ENCODE peak calls at places on chromosomes 6 and 20, in ten cellular contexts. J, W, Z, M, K, F, P, Q, S and U are unnamed samples. For H3K4me1, the result is how much of the 10 kb centered on the place peaks cover.

GRCh38 chr20:40714109-40714508 is 25.1 kb upstream of the MAFB start:
- DNase-seq in J (no peak), W (no peak), Z (no peak), M (no peak), K (no peak), F (no peak), P (no peak), Q (no peak), S (no peak), U (no peak)

GRCh38 chr20:37584238-37584807 is 56.6 kb upstream of the BLCAP start:
- DNase-seq in J (no peak), W (no peak), Z (no peak), M (no peak), K (no peak), F (no peak), P (no peak), Q (no peak), S (no peak), U (no peak)

GRCh38 chr20:39109933-39110818 is 148.0 kb downstream of the DHX35 start:
- DNase-seq in J (no peak), W (no peak), Z (no peak), M (no peak), K (no peak), F (no peak), P (no peak), Q (no peak), S (peak), U (no peak)

GRCh38 chr20:13546497-13547131 is 92.1 kb downstream of the TASP1 start:
- DNase-seq in J (peak), W (peak), Z (peak), M (peak), K (no peak), F (peak), P (peak), Q (peak), S (peak), U (peak)

GRCh38 chr6:42279966-42280629 is 62.4 kb upstream of the MRPS10 start:
- DNase-seq in J (no peak), W (no peak), Z (no peak), M (peak), K (no peak), F (no peak), P (peak), Q (peak), S (no peak), U (no peak)

GRCh38 chr6:39367661-39368060 is 45.2 kb upstream of the KCNK16 start:
- DNase-seq in J (no peak), W (no peak), Z (no peak), M (no peak), K (no peak), F (no peak), P (no peak), Q (no peak), S (no peak), U (no peak)

GRCh38 chr6:28281288-28282064 is at the start of gene PGBD1:
- DNase-seq in J (peak), W (no peak), Z (peak), M (peak), K (no peak), F (peak), P (peak), Q (peak), S (peak), U (peak)

GRCh38 chr6:99905209-99906106 is 88.6 kb downstream of the MCHR2 start:
- DNase-seq in J (peak), W (no peak), Z (peak), M (no peak), K (no peak), F (peak), P (no peak), Q (peak), S (peak), U (peak)

GRCh38 chr6:154001494-154002285 is 37.4 kb upstream of the OPRM1 start:
- DNase-seq in J (no peak), W (no peak), Z (no peak), M (no peak), K (no peak), F (no peak), P (peak), Q (no peak), S (no peak), U (no peak)

GRCh38 chr6:129767776-129768490 is 58.0 kb upstream of the ARHGAP18 start:
- DNase-seq in J (no peak), W (no peak), Z (no peak), M (no peak), K (no peak), F (no peak), P (no peak), Q (peak), S (peak), U (no peak)

GRCh38 chr6:4864534-4864933 is 88.3 kb downstream of the CDYL start:
- DNase-seq in J (no peak), W (no peak), Z (no peak), M (no peak), K (no peak), F (no peak), P (no peak), Q (no peak), S (no peak), U (no peak)

GRCh38 chr6:170416959-170417606 is 110.5 kb downstream of the FAM120B start:
- DNase-seq in J (no peak), W (no peak), Z (no peak), M (no peak), K (no peak), F (no peak), P (no peak), Q (no peak), S (no peak), U (no peak)

GRCh38 chr20:34531608-34532265 is 15.5 kb downstream of the DYNLRB1 start:
- DNase-seq in J (no peak), W (no peak), Z (no peak), M (no peak), K (no peak), F (no peak), P (no peak), Q (no peak), S (no peak), U (no peak)

GRCh38 chr20:33463332-33464101 is 20.0 kb upstream of the SNTA1 start:
- DNase-seq in J (no peak), W (no peak), Z (no peak), M (no peak), K (peak), F (no peak), P (no peak), Q (no peak), S (no peak), U (no peak)

GRCh38 chr6:126040826-126041225 is 54.5 kb downstream of the TRMT11 start:
- DNase-seq in J (peak), W (no peak), Z (no peak), M (no peak), K (no peak), F (peak), P (no peak), Q (peak), S (no peak), U (peak)

GRCh38 chr20:12838261-12838866 is 170.4 kb upstream of the SPTLC3 start:
- DNase-seq in J (peak), W (no peak), Z (no peak), M (no peak), K (no peak), F (no peak), P (no peak), Q (no peak), S (peak), U (no peak)

GRCh38 chr6:130681028-130681427 is 146.2 kb upstream of the SMLR1 start:
- DNase-seq in J (no peak), W (no peak), Z (no peak), M (no peak), K (no peak), F (peak), P (no peak), Q (peak), S (no peak), U (peak)

GRCh38 chr6:84773431-84774173 is 9.2 kb upstream of the TBX18 start:
- DNase-seq in J (peak), W (peak), Z (peak), M (peak), K (no peak), F (peak), P (peak), Q (no peak), S (peak), U (no peak)

GRCh38 chr6:31689249-31690110 is 8.6 kb upstream of the LY6G5C start:
- DNase-seq in J (no peak), W (no peak), Z (no peak), M (no peak), K (no peak), F (no peak), P (no peak), Q (no peak), S (no peak), U (no peak)

GRCh38 chr6:152295346-152295745 is 341.8 kb downstream of the SYNE1 start:
- DNase-seq in J (no peak), W (no peak), Z (no peak), M (no peak), K (no peak), F (peak), P (no peak), Q (peak), S (no peak), U (no peak)

GRCh38 chr6:2103644-2104523 is 141.5 kb downstream of the GMDS start:
- DNase-seq in J (peak), W (no peak), Z (peak), M (no peak), K (no peak), F (peak), P (no peak), Q (peak), S (no peak), U (peak)

GRCh38 chr20:16747291-16747811 is 807 bp upstream of the OTOR start:
- DNase-seq in J (peak), W (no peak), Z (no peak), M (no peak), K (no peak), F (no peak), P (no peak), Q (no peak), S (no peak), U (no peak)

GRCh38 chr6:110400208-110400607 is 15.2 kb downstream of the DDO start:
- DNase-seq in J (no peak), W (no peak), Z (no peak), M (no peak), K (no peak), F (no peak), P (peak), Q (no peak), S (no peak), U (no peak)

GRCh38 chr20:24815196-24815815 is 133.8 kb upstream of the CST7 start:
- DNase-seq in J (no peak), W (no peak), Z (no peak), M (no peak), K (no peak), F (no peak), P (no peak), Q (no peak), S (no peak), U (no peak)

GRCh38 chr6:83615025-83615999 is 93.6 kb downstream of the SNAP91 start:
- DNase-seq in J (peak), W (no peak), Z (peak), M (no peak), K (no peak), F (peak), P (no peak), Q (peak), S (peak), U (peak)

GRCh38 chr20:21232546-21233280 is 70.4 kb upstream of the XRN2 start:
- DNase-seq in J (no peak), W (no peak), Z (no peak), M (no peak), K (no peak), F (no peak), P (no peak), Q (no peak), S (peak), U (no peak)

GRCh38 chr6:125154184-125155135 is 887 bp downstream of the TPD52L1 start:
- DNase-seq in J (peak), W (no peak), Z (peak), M (peak), K (no peak), F (peak), P (peak), Q (no peak), S (peak), U (peak)

GRCh38 chr20:49680475-49680874 is 33.2 kb downstream of the B4GALT5 start:
- DNase-seq in J (no peak), W (no peak), Z (no peak), M (no peak), K (no peak), F (no peak), P (no peak), Q (peak), S (no peak), U (no peak)

GRCh38 chr20:49684335-49684997 is 29.2 kb downstream of the B4GALT5 start:
- DNase-seq in J (no peak), W (no peak), Z (no peak), M (no peak), K (no peak), F (no peak), P (no peak), Q (no peak), S (no peak), U (no peak)

GRCh38 chr20:49682798-49683197 is 30.9 kb downstream of the B4GALT5 start:
- DNase-seq in J (no peak), W (no peak), Z (no peak), M (no peak), K (no peak), F (no peak), P (no peak), Q (no peak), S (no peak), U (no peak)

GRCh38 chr20:49685161-49685601 is 28.5 kb downstream of the B4GALT5 start:
- DNase-seq in J (no peak), W (no peak), Z (no peak), M (no peak), K (no peak), F (no peak), P (no peak), Q (no peak), S (no peak), U (no peak)

GRCh38 chr20:49682278-49682677 is 31.4 kb downstream of the B4GALT5 start:
- DNase-seq in J (no peak), W (no peak), Z (no peak), M (no peak), K (no peak), F (no peak), P (no peak), Q (no peak), S (no peak), U (no peak)
- H3K4me1 ChIP-seq in J (half or more), W (half or more), Z (under half), M (half or more), K (under half), F (under half), P (under half), Q (under half), S (half or more), U (under half)

GRCh38 chr6:107490568-107491058 is 696 bp downstream of the SOBP start:
- DNase-seq in J (no peak), W (no peak), Z (no peak), M (peak), K (no peak), F (no peak), P (no peak), Q (no peak), S (no peak), U (peak)

GRCh38 chr6:107493158-107494057 is 3.5 kb downstream of the SOBP start:
- DNase-seq in J (no peak), W (no peak), Z (peak), M (peak), K (no peak), F (no peak), P (no peak), Q (peak), S (peak), U (no peak)

GRCh38 chr6:107491059-107491609 is 1.2 kb downstream of the SOBP start:
- DNase-seq in J (peak), W (peak), Z (peak), M (peak), K (no peak), F (peak), P (peak), Q (peak), S (peak), U (no peak)

GRCh38 chr6:107489636-107490567 is at the start of gene SOBP:
- DNase-seq in J (peak), W (peak), Z (peak), M (peak), K (no peak), F (peak), P (peak), Q (peak), S (peak), U (no peak)

DNA sequence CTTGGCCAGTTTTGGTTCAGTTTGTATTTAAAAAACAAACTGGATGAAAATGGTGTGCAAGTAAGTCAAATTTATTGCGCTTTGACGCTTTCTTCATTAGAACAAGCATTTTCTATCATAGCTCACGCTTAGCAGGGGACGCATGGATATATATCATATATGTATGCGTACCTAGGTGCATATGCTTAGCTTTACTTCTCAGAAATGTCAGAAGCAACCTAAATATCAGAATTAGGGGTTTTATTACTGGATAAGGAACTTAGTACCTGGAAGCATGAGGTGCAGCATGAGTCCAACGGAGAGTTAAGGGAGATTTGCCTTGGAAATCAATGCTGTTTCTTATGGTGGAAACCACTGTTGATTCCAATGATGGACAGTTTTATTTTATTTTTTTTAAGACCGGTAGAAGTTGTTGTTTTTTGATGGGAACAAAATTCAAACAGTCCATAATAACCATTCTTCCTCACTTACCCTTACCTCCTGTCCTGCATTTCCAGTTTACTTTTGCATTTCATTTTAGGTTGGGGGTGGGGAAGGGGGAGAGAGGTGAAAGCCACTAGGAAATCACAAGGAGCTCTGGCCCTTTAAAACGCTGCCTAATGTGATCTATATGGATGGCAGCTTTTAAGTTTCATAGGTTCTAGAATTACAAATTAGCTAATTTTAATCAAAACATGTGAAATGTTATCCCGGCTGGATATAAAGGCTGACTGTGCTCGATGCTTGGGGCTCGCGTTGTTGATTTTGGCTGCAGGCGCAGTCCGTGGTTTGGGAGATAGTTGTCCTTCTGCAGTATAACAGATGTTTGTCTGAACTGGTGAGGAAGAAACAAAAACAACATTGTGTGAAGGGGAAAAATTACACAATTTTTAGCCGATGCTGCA is 2.1 kb downstream of the SOBP start:
- DNase-seq in J (no peak), W (peak), Z (no peak), M (peak), K (no peak), F (peak), P (peak), Q (peak), S (no peak), U (no peak)
- H3K4me1 ChIP-seq in J (under half), W (half or more), Z (under half), M (under half), K (under half), F (under half), P (under half), Q (under half), S (under half), U (under half)

GRCh38 chr6:108562503-108562993 is 1.8 kb downstream of the FOXO3 start:
- DNase-seq in J (peak), W (peak), Z (peak), M (peak), K (peak), F (peak), P (peak), Q (peak), S (peak), U (peak)

GRCh38 chr6:108565893-108566292 is 5.2 kb downstream of the FOXO3 start:
- DNase-seq in J (no peak), W (no peak), Z (no peak), M (no peak), K (no peak), F (peak), P (no peak), Q (peak), S (no peak), U (no peak)

GRCh38 chr6:108565091-108565766 is 4.5 kb downstream of the FOXO3 start:
- DNase-seq in J (no peak), W (no peak), Z (no peak), M (no peak), K (no peak), F (peak), P (no peak), Q (no peak), S (no peak), U (peak)

GRCh38 chr6:108563292-108563691 is 2.6 kb downstream of the FOXO3 start:
- DNase-seq in J (no peak), W (no peak), Z (no peak), M (no peak), K (no peak), F (no peak), P (no peak), Q (peak), S (no peak), U (no peak)

GRCh38 chr6:108564178-108564577 is 3.5 kb downstream of the FOXO3 start:
- DNase-seq in J (no peak), W (no peak), Z (no peak), M (no peak), K (no peak), F (peak), P (no peak), Q (peak), S (no peak), U (peak)
- H3K4me1 ChIP-seq in J (under half), W (half or more), Z (under half), M (half or more), K (under half), F (under half), P (under half), Q (under half), S (under half), U (under half)

DNA sequence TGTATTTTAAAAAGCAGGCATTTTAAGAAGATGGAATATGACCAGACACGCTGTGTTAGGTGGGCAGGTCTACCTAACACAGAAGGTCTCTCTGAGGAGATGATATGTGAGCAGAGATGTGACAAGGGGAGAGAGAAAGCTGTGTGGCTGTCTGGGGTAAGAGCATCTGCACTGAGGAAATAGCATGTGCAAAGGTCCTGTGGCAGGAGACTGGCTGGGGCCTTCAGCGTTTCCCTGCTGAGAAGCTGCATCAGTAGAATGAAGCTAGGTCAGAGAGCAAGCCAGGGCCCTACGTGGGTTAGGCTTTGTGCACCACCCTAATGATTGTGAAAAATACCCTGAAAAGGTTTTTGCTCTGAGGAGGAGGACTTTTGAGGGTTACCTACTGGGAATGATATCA is 87.0 kb downstream of the TXNDC5 start:
- DNase-seq in J (no peak), W (no peak), Z (no peak), M (no peak), K (no peak), F (no peak), P (no peak), Q (no peak), S (no peak), U (no peak)
- H3K4me1 ChIP-seq in J (under half), W (under half), Z (under half), M (under half), K (under half), F (under half), P (under half), Q (under half), S (under half), U (under half)